ENCODE peak calls at places on chromosomes 13 and 19, in seven cellular contexts. J is body of pancreas; H is HCT116; P is heart right ventricle; O is naive thymus-derived CD4-positive, alpha-beta T cell; I is OCI-LY7; G is SJSA1. A is an unnamed sample. For H3K4me1 and H3K9me3, the result is how much of the 10 kb centered on the place peaks cover.

GRCh38 chr19:5138606-5139594 is 170.0 kb downstream of the KDM4B start:
- DNase-seq in J (peak), H (no peak), P (peak), O (peak), I (no peak), G (peak), A (no peak)

GRCh38 chr19:2497186-2497585 is 21.3 kb downstream of the GADD45B start:
- DNase-seq in J (no peak), H (no peak), P (no peak), O (no peak), I (no peak), G (no peak), A (no peak)

GRCh38 chr13:37597477-37597876 is 1.1 kb downstream of the POSTN start:
- DNase-seq in J (no peak), H (no peak), P (no peak), O (no peak), I (no peak), G (no peak), A (no peak)

GRCh38 chr13:54183728-54184127 is 1155.1 kb downstream of the OLFM4 start:
- DNase-seq in J (no peak), H (no peak), P (no peak), O (no peak), I (no peak), G (no peak), A (no peak)

GRCh38 chr13:111204438-111205177 is 89.5 kb downstream of the ARHGEF7 start:
- DNase-seq in J (peak), H (no peak), P (no peak), O (no peak), I (no peak), G (no peak), A (peak)

GRCh38 chr19:17948967-17949930 is 16.4 kb downstream of the CCDC124 start:
- DNase-seq in J (no peak), H (no peak), P (no peak), O (peak), I (peak), G (no peak), A (no peak)

GRCh38 chr19:39546599-39546998 is 6.6 kb upstream of the EID2 start:
- DNase-seq in J (no peak), H (no peak), P (no peak), O (no peak), I (no peak), G (no peak), A (no peak)

GRCh38 chr19:7230826-7231225 is 63.4 kb downstream of the INSR start:
- DNase-seq in J (peak), H (no peak), P (peak), O (no peak), I (no peak), G (no peak), A (no peak)

GRCh38 chr19:29525901-29526729 is at the start of gene VSTM2B:
- DNase-seq in J (no peak), H (no peak), P (no peak), O (no peak), I (no peak), G (no peak), A (no peak)

GRCh38 chr13:19864339-19865309 is 1.2 kb upstream of the ZMYM5 start:
- DNase-seq in J (peak), H (no peak), P (peak), O (peak), I (peak), G (no peak), A (peak)

GRCh38 chr19:8334458-8335342 is 8.4 kb downstream of the KANK3 start:
- DNase-seq in J (peak), H (peak), P (no peak), O (no peak), I (no peak), G (no peak), A (peak)

GRCh38 chr19:17681505-17682125 is 6.5 kb downstream of the UNC13A start:
- DNase-seq in J (no peak), H (no peak), P (peak), O (peak), I (peak), G (no peak), A (no peak)

GRCh38 chr19:5113633-5114586 is 145.0 kb downstream of the KDM4B start:
- DNase-seq in J (no peak), H (no peak), P (no peak), O (no peak), I (no peak), G (no peak), A (no peak)

GRCh38 chr13:99390601-99391000 is 83.4 kb upstream of the GPR183 start:
- DNase-seq in J (no peak), H (no peak), P (no peak), O (no peak), I (no peak), G (no peak), A (no peak)

GRCh38 chr13:45242524-45242923 is 41.7 kb upstream of the KCTD4 start:
- DNase-seq in J (no peak), H (no peak), P (no peak), O (no peak), I (no peak), G (no peak), A (no peak)
- H3K4me3 ChIP-seq in J (no peak), H (no peak), P (no peak), O (no peak), I (no peak), G (no peak), A (no peak)

DNA sequence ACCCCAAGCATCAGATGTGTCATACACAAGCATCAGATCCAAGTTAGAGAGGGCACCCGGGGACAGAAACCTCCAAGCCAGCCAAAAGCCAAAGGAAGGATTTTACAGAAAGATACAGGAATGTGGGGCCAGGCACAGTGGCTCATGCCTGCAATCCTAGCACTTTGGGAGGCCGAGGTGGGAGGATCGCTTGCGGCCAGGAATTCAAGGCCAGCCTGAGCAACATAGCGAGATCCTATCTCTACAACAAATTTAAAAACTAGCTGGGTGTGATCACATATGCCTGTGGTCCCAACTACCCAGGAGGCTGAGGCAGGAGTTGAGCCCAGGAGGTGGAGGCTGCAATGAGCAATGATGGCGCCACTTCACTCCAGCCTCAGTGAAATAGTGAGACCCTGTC is 1.8 kb upstream of the PVR start:
- DNase-seq in J (no peak), H (no peak), P (no peak), O (no peak), I (no peak), G (no peak), A (no peak)
- H3K4me1 ChIP-seq in J (under half), H (under half), P (under half), O (under half), I (under half), G (under half), A (under half)

GRCh38 chr19:53647350-53647749 is 15.6 kb downstream of the DPRX start:
- DNase-seq in J (no peak), H (no peak), P (no peak), O (no peak), I (no peak), G (no peak), A (no peak)

GRCh38 chr19:53652476-53652875 is 20.7 kb downstream of the DPRX start:
- DNase-seq in J (no peak), H (no peak), P (no peak), O (no peak), I (no peak), G (no peak), A (no peak)

GRCh38 chr19:53647792-53648191 is 16.0 kb downstream of the DPRX start:
- DNase-seq in J (no peak), H (no peak), P (no peak), O (no peak), I (no peak), G (no peak), A (no peak)

GRCh38 chr19:53646144-53646543 is 14.3 kb downstream of the DPRX start:
- DNase-seq in J (no peak), H (no peak), P (no peak), O (no peak), I (no peak), G (no peak), A (no peak)

DNA sequence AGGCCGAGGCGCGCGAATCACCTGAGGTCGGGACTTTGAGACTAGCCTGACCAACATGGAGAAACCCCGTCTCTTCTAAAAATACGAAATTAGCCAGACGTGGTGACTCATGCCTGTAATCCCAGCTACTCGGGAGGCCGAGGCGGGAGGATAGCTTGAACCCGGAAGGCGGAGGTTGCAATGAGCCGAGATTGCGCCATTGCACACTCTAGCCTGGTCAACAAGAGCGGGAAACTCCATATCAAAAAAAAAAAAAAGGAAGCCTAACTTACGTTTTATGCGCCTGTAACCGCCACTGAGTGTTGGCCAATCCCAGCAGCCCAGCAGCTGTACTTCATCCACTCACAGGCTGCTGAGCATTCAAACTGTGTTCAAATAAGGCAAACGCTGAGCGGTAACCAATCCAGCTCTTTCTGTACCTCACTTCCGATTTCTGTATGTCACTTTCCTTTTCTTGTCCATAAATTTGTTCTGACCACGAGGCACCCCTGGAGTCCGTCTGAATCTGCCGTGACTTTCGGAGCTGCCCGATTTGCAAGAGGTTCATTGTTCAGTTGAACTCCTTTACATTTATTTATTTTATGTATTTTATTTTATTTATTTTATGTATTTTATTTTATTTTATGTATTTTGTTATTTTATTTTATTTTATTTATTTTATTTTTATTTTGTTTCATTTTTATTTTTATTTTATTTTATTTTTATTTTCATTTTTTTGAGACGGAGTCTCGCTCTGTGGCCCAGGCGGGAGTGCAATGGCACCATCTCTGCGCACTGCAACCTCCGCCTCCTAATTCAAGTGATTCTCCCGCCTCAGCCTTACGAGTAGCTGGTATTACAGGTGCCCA is 18.2 kb downstream of the DPRX start:
- DNase-seq in J (no peak), H (no peak), P (no peak), O (no peak), I (no peak), G (no peak), A (no peak)
- H3K9me3 ChIP-seq in J (under half), H (under half), P (under half), O (under half), I (under half), G (under half), A (under half)

DNA sequence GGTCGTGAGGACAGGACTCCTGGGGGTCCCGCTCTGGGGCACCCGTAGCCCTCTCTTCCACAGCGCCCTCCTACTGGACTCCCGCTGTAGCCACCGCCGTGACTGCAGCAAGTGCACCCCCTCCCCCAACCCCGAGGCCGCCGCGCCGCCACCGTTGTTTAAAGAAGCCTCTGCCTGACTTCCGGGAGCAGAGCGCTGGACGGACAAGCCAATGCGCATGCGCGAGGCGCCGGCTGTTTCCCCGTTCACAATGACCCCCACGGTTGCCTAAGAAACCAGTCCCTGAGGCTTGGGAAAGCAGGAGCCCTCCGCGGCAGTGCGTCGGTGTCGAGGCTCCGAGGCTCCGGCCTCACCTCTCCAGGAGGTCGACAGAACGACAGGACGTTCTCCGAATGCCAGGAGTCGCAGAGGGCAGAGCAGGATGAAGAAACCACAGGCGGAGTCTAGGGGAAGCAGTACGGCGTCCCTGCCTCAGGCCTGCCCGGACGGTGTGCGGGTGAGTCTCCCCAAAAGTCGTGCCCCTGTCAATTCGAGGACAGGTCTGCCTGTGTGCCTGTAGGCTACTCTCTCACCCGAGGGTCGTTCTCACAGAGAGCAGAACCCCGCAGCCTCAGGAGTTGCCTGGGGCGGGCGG is 70.5 kb upstream of the ZNF420 start:
- DNase-seq in J (peak), H (no peak), P (peak), O (peak), I (no peak), G (no peak), A (peak)
- H3K4me3 ChIP-seq in J (no peak), H (no peak), P (peak), O (peak), I (no peak), G (no peak), A (peak)

A was measured in thyroid gland.